ENCODE peak calls at places on chromosomes 16 and 17, in six cellular contexts. S, H, D, V, R and I are unnamed samples.

GRCh38 chr16:72104905-72105304 is 11.3 kb downstream of the DHX38 start:
- DNase-seq in H (no peak), S (no peak), D (no peak), V (no peak), R (no peak), I (no peak)

GRCh38 chr16:68371706-68372380 is 61.0 kb downstream of the PRMT7 start:
- DNase-seq in V (no peak), D (no peak), H (no peak), S (no peak), R (no peak), I (no peak)

GRCh38 chr17:71208111-71208704 is 912.6 kb upstream of the SOX9 start:
- DNase-seq in H (no peak), S (peak), R (no peak), D (no peak), V (no peak), I (no peak)

GRCh38 chr16:9013508-9013864 is 49.8 kb upstream of the USP7 start:
- DNase-seq in S (peak), D (no peak), V (no peak), H (no peak), R (no peak), I (no peak)

GRCh38 chr16:66948034-66948821 is 12.8 kb upstream of the CES3 start:
- DNase-seq in D (no peak), S (peak), H (no peak), V (no peak), R (peak), I (peak)

GRCh38 chr16:27332105-27332504 is 18.3 kb downstream of the IL4R start:
- DNase-seq in V (no peak), H (no peak), D (no peak), R (no peak), S (no peak), I (no peak)

GRCh38 chr17:30279156-30279555 is 12.6 kb downstream of the BLMH start:
- DNase-seq in V (no peak), H (no peak), S (no peak), R (no peak), D (peak), I (no peak)

GRCh38 chr17:74280093-74280513 is 6.1 kb downstream of the DNAI2 start:
- DNase-seq in H (no peak), V (no peak), S (no peak), D (no peak), R (peak), I (no peak)

GRCh38 chr16:19130852-19131808 is 17.4 kb downstream of the ITPRIPL2 start:
- DNase-seq in H (peak), D (no peak), V (no peak), R (peak), S (peak), I (peak)

DNA sequence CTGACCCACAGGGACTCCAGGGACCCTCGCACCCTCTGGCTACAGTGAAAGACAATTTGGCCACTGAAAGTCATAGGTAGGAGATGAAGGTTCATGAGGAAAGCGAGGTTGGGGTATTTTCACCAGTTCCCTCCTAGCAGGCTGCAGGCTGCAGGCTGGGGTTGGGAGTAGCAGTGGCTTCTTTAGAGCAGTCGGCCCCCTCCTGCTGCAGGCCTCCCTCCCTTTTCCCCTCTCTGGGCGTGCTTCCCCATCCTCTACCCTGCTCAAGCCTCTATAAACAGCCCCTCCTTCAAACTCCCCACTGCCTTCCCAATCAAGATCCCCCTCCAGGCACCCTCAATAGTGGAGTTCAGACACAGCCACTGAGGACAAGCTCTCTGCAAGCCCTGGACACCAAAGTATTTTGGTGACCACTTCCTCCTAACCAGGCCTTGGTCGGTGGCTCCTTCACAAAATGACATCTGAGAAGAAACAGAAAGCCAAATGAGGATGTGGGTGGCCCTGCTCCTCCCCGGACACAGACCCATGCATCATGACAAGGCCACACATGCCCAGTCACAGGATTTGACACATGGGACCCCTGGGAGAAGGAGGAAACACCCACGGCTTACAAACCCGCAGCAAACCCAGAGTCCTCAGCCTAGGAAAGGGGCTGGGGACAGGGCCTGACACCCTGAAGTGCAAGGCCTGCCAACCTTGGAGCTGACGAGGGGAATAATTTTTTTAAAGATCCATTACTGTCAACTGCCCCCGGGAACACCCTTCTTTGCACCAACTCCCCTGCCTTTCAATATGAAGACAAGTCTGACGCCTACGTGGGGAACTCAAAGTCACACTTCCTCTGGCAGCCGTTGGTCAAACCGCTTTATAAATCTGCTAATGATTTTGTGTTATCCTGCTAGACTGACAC is 41.6 kb downstream of the GAS7 start:
- DNase-seq in H (peak), R (peak), S (no peak), D (no peak), V (peak), I (no peak)
- H3K4me3 ChIP-seq in H (no peak), R (no peak), S (no peak), D (no peak), V (no peak), I (no peak)

GRCh38 chr16:75109732-75110243 is 6.8 kb downstream of the LDHD start:
- DNase-seq in S (no peak), V (no peak), R (peak), D (no peak), H (no peak), I (peak)
- H3K4me3 ChIP-seq in S (no peak), V (peak), R (no peak), D (no peak), H (no peak), I (no peak)

DNA sequence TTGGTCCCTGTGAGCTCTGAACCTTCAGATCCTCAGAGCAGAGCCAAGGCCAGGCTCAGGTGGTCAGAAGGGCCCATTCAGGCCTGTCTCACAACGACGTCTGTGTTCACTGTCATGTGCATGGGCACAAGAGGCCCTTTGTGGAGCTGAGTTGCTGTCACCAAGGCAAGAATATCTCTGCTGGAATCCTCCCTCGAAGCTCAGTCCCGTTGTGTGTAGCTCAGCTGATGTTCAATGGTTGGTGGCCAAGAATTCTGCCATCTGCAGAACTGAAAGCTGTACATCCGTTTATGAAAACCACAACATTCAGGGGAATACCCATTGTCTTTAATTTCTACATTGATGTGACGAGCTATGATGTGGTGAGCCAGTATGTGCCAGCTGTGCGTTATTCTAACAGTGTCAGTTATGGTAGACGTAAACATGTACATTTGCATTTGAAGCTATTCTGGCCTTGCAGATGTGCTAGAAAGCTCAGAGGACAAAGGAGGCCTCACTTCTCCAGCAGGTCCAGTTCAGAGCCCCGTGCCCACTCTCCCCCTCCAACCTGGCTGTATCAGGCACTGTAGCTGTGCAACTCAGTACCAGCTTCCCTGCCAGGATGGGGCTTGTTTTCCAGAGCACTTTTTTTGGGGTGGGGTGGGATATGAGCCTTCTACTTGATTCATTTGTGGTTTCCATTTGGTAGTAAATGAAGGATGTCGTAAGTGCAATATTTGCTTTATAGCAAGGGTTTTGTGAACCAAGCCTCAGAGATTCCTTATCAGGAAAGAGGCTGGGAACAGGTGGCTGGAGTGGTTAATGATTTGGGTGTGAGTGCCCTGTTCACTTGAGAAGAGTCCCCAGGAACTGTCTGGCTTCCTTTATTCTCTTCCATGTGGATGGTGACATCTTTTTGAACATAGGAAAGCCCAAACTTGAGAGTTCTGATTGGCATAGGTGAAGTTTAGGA is 56.1 kb downstream of the B9D1 start:
- DNase-seq in D (no peak), V (no peak), S (no peak), H (no peak), R (peak), I (no peak)
- H3K4me3 ChIP-seq in D (no peak), V (no peak), S (no peak), H (no peak), R (no peak), I (no peak)

GRCh38 chr16:85522517-85522841 is 90.6 kb upstream of the GSE1 start:
- DNase-seq in H (no peak), S (no peak), R (no peak), D (no peak), V (no peak), I (no peak)
- H3K4me3 ChIP-seq in H (no peak), S (no peak), R (no peak), D (no peak), V (no peak), I (no peak)

GRCh38 chr16:29810699-29811169 is 1.3 kb upstream of the PRRT2 start:
- DNase-seq in R (no peak), V (no peak), D (no peak), S (no peak), H (no peak), I (no peak)

GRCh38 chr16:29807426-29808218 is 1.3 kb downstream of the MAZ start:
- DNase-seq in R (peak), S (peak), D (peak), H (peak), V (peak), I (peak)

GRCh38 chr16:29808219-29808900 is 2.0 kb downstream of the MAZ start:
- DNase-seq in S (no peak), V (no peak), D (peak), H (no peak), R (no peak), I (no peak)

GRCh38 chr16:29809850-29810698 is 1.9 kb upstream of the PRRT2 start:
- DNase-seq in H (no peak), V (no peak), D (peak), R (no peak), S (peak), I (no peak)

GRCh38 chr16:29809031-29809747 is 2.8 kb upstream of the PRRT2 start:
- DNase-seq in R (no peak), H (no peak), D (no peak), V (no peak), S (no peak), I (no peak)
- H3K4me3 ChIP-seq in R (no peak), H (no peak), D (peak), V (peak), S (peak), I (peak)

DNA sequence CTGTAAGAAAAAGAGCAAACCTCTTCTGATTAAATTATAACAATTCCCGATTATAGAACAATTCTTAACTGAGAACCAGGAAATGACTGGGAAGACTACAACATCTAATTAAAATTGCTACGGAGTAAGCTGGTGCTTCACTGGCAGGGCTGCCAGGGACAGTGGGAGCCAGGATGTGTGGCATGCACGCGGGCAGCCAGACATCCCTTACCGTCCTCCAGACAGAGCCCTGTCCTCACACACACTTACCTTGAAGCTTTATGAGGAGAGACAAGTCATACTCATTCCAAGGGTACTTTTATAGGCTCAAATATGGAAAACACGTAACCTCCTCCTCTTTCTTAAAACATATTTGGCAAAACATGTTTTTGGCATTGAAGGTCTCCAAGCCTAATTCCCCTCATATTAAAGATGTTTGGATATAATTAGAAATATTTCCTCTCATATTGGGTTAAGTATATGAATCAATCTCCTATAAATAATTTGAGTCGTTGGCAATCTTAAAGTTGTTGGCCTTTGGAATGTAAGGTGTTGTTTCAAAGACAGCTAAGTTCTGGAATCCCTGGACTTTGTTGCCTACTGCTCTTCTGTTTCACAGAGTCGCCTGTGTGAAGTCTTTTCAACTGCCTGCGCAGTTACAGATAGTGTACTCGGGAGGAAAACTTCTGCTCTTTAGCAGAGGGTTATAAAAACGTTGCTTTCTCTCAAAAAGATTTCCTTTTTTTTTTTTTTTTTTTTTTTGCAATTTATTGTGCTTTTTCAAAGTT is at the start of gene MYH1:
- DNase-seq in H (no peak), V (no peak), S (no peak), R (no peak), D (no peak), I (no peak)
- H3K4me3 ChIP-seq in H (no peak), V (no peak), S (no peak), R (no peak), D (no peak), I (no peak)

GRCh38 chr17:61395983-61396585 is 3.6 kb upstream of the TBX2 start:
- DNase-seq in H (no peak), V (no peak), S (peak), D (no peak), R (no peak), I (no peak)

GRCh38 chr17:61394630-61395408 is 4.8 kb upstream of the TBX2 start:
- DNase-seq in H (no peak), S (peak), R (no peak), V (no peak), D (peak), I (no peak)

GRCh38 chr17:61395409-61395982 is 4.1 kb upstream of the TBX2 start:
- DNase-seq in H (no peak), R (no peak), S (no peak), V (no peak), D (no peak), I (no peak)

GRCh38 chr17:61397086-61397842 is 2.4 kb upstream of the TBX2 start:
- DNase-seq in D (peak), H (no peak), S (peak), R (no peak), V (no peak), I (no peak)

GRCh38 chr17:61396586-61397085 is 3.0 kb upstream of the TBX2 start:
- DNase-seq in D (no peak), S (peak), R (no peak), V (no peak), H (no peak), I (no peak)
- H3K4me3 ChIP-seq in D (peak), S (peak), R (no peak), V (peak), H (peak), I (peak)

DNA sequence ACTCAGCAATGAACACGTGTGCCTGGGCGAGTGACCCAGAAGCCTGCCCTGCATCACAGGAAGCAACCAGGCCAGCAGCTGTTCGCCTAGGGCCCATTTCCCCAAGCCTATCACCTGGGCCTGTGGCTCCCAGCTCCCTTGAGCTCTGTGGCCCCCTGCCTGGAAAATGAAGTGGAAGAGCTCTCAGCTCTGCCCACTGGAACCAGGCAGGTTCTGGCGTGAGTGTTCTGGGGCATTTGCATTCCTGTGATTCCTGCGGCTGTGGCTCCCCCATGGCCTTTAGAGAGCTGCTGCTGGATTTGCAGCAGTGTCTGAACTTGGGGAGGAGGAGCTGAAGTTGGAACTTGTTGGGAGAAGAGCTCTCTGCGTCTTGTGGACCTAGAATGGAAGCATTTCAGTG is 22.8 kb downstream of the PGS1 start:
- DNase-seq in V (no peak), R (no peak), D (no peak), H (no peak), S (peak), I (no peak)
- H3K4me3 ChIP-seq in V (no peak), R (no peak), D (no peak), H (no peak), S (no peak), I (no peak)

GRCh38 chr17:34582901-34583245 is 3.5 kb downstream of the TMEM132E start:
- DNase-seq in S (no peak), R (no peak), H (no peak), D (no peak), V (no peak), I (no peak)
- H3K4me3 ChIP-seq in S (no peak), R (no peak), H (no peak), D (no peak), V (no peak), I (no peak)

GRCh38 chr16:12002447-12003006 is 26.0 kb downstream of the SNX29 start:
- DNase-seq in R (no peak), D (no peak), S (no peak), H (no peak), V (no peak), I (no peak)
- H3K4me3 ChIP-seq in R (no peak), D (no peak), S (no peak), H (no peak), V (no peak), I (no peak)